ENCODE peak calls at places on chromosomes 3 and 15, in five cellular contexts. Q is HepG2, G is left ventricle myocardium inferior, E is H54, D is fibroblast of the conjunctiva. J is an unnamed sample.

GRCh38 chr15:82856397-82857170 is 47.2 kb downstream of the WHAMM start:
- DNase-seq in Q (peak), G (no peak), E (no peak), D (no peak), J (peak)

GRCh38 chr3:192039593-192039992 is 578.6 kb downstream of the PYDC2 start:
- DNase-seq in Q (no peak), G (no peak), E (no peak), D (no peak), J (no peak)

GRCh38 chr3:126370606-126371005 is 13.4 kb upstream of the KLF15 start:
- DNase-seq in Q (no peak), G (no peak), E (no peak), D (no peak), J (no peak)

GRCh38 chr3:123733805-123734526 is 149.1 kb upstream of the HACD2 start:
- DNase-seq in Q (peak), G (no peak), E (peak), D (no peak), J (no peak)

GRCh38 chr15:77112819-77113569 is 42.1 kb upstream of the TSPAN3 start:
- DNase-seq in Q (no peak), G (no peak), E (no peak), D (no peak), J (no peak)

GRCh38 chr3:149655826-149656599 is 1.8 kb downstream of the WWTR1 start:
- DNase-seq in Q (no peak), G (no peak), E (no peak), D (no peak), J (no peak)

GRCh38 chr15:79475312-79475711 is 43.2 kb downstream of the MINAR1 start:
- DNase-seq in Q (no peak), G (no peak), E (peak), D (no peak), J (no peak)

GRCh38 chr3:23272820-23273219 is 69.7 kb downstream of the UBE2E2 start:
- DNase-seq in Q (no peak), G (no peak), E (no peak), D (no peak), J (no peak)

GRCh38 chr3:41274944-41275668 is 75.8 kb downstream of the CTNNB1 start:
- DNase-seq in Q (peak), G (no peak), E (no peak), D (no peak), J (no peak)

GRCh38 chr3:43013743-43014155 is 34.6 kb downstream of the GASK1A start:
- DNase-seq in Q (no peak), G (no peak), E (no peak), D (no peak), J (no peak)

GRCh38 chr15:29815000-29815704 is 7.1 kb downstream of the TJP1 start:
- DNase-seq in Q (peak), G (no peak), E (no peak), D (no peak), J (no peak)

GRCh38 chr3:160052385-160053047 is 63.9 kb downstream of the IL12A start:
- DNase-seq in Q (no peak), G (no peak), E (no peak), D (no peak), J (no peak)

GRCh38 chr3:8767667-8768363 is 1.6 kb downstream of the OXTR start:
- DNase-seq in Q (peak), G (no peak), E (no peak), D (no peak), J (no peak)

GRCh38 chr15:41967506-41968206 is 4.7 kb downstream of the EHD4 start:
- DNase-seq in Q (no peak), G (no peak), E (no peak), D (no peak), J (peak)

GRCh38 chr15:34889486-34889885 is 80.1 kb downstream of the AQR start:
- DNase-seq in Q (no peak), G (no peak), E (no peak), D (no peak), J (no peak)

GRCh38 chr15:55661431-55661830 is 73.3 kb upstream of the PYGO1 start:
- DNase-seq in Q (peak), G (no peak), E (no peak), D (no peak), J (no peak)

GRCh38 chr15:68511073-68511991 is 67.5 kb upstream of the CORO2B start:
- DNase-seq in Q (no peak), G (peak), E (no peak), D (peak), J (no peak)

GRCh38 chr3:172692751-172693310 is 18.0 kb downstream of the NCEH1 start:
- DNase-seq in Q (no peak), G (no peak), E (no peak), D (no peak), J (no peak)

GRCh38 chr3:135898774-135899173 is 66.8 kb upstream of the PPP2R3A start:
- DNase-seq in Q (no peak), G (no peak), E (no peak), D (no peak), J (no peak)

GRCh38 chr15:98657721-98658120 is 9.4 kb downstream of the IGF1R start:
- DNase-seq in Q (no peak), G (no peak), E (no peak), D (no peak), J (no peak)

GRCh38 chr3:133295199-133295901 is 104.5 kb upstream of the BFSP2 start:
- DNase-seq in Q (no peak), G (no peak), E (no peak), D (peak), J (no peak)

GRCh38 chr3:69144631-69145244 is 22.3 kb upstream of the LMOD3 start:
- DNase-seq in Q (no peak), G (no peak), E (no peak), D (no peak), J (no peak)

GRCh38 chr3:31978553-31978952 is 2.5 kb downstream of the OSBPL10 start:
- DNase-seq in Q (no peak), G (no peak), E (no peak), D (no peak), J (no peak)